ENCODE peak calls at places on chromosomes 6 and 20, in four cellular contexts. T is Ammon's horn; O is lower leg skin; V is activated naive CD4-positive, alpha-beta T cell treated with anti-CD3 and anti-CD28 coated beads for 36 hours. L is an unnamed sample.

GRCh38 chr6:136440187-136440582 is 110.0 kb downstream of the MAP7 start:
- DNase-seq in T (no peak), O (no peak), V (no peak), L (peak; percentile 73)

GRCh38 chr6:112205521-112206458 is 48.6 kb downstream of the LAMA4 start:
- DNase-seq in T (no peak), O (no peak), V (no peak), L (peak; percentile 55)

GRCh38 chr20:62136283-62137091 is 6.7 kb downstream of the PSMA7 start:
- DNase-seq in T (peak; percentile 73), O (peak; percentile 94), V (peak; percentile 80), L (peak; percentile 79)

GRCh38 chr6:107318100-107318736 is 141.1 kb downstream of the PDSS2 start:
- DNase-seq in T (peak; percentile 79), O (no peak), V (peak; percentile 62), L (peak; percentile 55)

GRCh38 chr6:108789475-108789874 is 58.7 kb upstream of the ARMC2 start:
- DNase-seq in T (no peak), O (no peak), V (no peak), L (no peak)

GRCh38 chr6:142357879-142358278 is 56.1 kb downstream of the ADGRG6 start:
- DNase-seq in T (no peak), O (no peak), V (no peak), L (no peak)

GRCh38 chr6:169997187-169997929 is 245.9 kb downstream of the ERMARD start:
- DNase-seq in T (no peak), O (no peak), V (no peak), L (peak; percentile 9)

GRCh38 chr6:30883743-30884520 is at the start of gene DDR1:
- DNase-seq in T (peak; percentile 93), O (peak; percentile 96), V (peak; percentile 47), L (peak; percentile 88)

GRCh38 chr6:30533460-30534294 is 22.6 kb downstream of the GNL1 start:
- DNase-seq in T (no peak), O (no peak), V (no peak), L (no peak)

GRCh38 chr6:136812174-136812573 is 10.2 kb upstream of the PEX7 start:
- DNase-seq in T (no peak), O (no peak), V (no peak), L (no peak)

GRCh38 chr6:110858562-110859214 is 15.9 kb upstream of the AMD1 start:
- DNase-seq in T (no peak), O (no peak), V (no peak), L (no peak)

GRCh38 chr6:1815827-1816452 is 206.2 kb downstream of the FOXC1 start:
- DNase-seq in T (no peak), O (no peak), V (no peak), L (no peak)

GRCh38 chr6:139376054-139376355 is 1.6 kb upstream of the CITED2 start:
- DNase-seq in T (no peak), O (no peak), V (peak; percentile 32), L (no peak)

GRCh38 chr6:37105782-37106137 is 64.2 kb upstream of the PIM1 start:
- DNase-seq in T (no peak), O (no peak), V (no peak), L (no peak)

GRCh38 chr20:17616480-17617211 is 46.8 kb downstream of the DSTN start:
- DNase-seq in T (no peak), O (peak; percentile 84), V (no peak), L (no peak)

GRCh38 chr6:48078092-48078491 is 32.9 kb downstream of the PTCHD4 start:
- DNase-seq in T (no peak), O (no peak), V (no peak), L (peak; percentile 83)

GRCh38 chr6:26593278-26594127 is 3.2 kb upstream of the ABT1 start:
- DNase-seq in T (no peak), O (no peak), V (no peak), L (no peak)

GRCh38 chr6:104957301-104958177 is 632 bp downstream of the LIN28B start:
- DNase-seq in T (no peak), O (no peak), V (no peak), L (no peak)

GRCh38 chr6:156953478-156954146 is 176.4 kb downstream of the ARID1B start:
- DNase-seq in T (peak; percentile 64), O (no peak), V (peak; percentile 61), L (peak; percentile 95)

GRCh38 chr6:111576302-111576701 is 29.4 kb downstream of the TRAF3IP2 start:
- DNase-seq in T (no peak), O (no peak), V (no peak), L (no peak)

GRCh38 chr20:14633507-14633906 is 296.1 kb upstream of the FLRT3 start:
- DNase-seq in T (no peak), O (no peak), V (no peak), L (peak; percentile 15)

GRCh38 chr20:58457083-58457680 is 58.0 kb downstream of the APCDD1L start:
- DNase-seq in T (no peak), O (no peak), V (no peak), L (peak; percentile 90)

GRCh38 chr20:1952737-1953530 is 40.9 kb downstream of the PDYN start:
- DNase-seq in T (no peak), O (no peak), V (no peak), L (peak; percentile 30)

GRCh38 chr6:46935687-46936086 is 13.9 kb upstream of the ADGRF5 start:
- DNase-seq in T (no peak), O (no peak), V (no peak), L (no peak)